ENCODE peak calls at places on chromosomes 16 and 17, in nine cellular contexts. W is tibial nerve, T is ovary, N is stomach, C is suprapubic skin, V is H1, Z is sigmoid colon, J is transverse colon, Y is K562. K is an unnamed sample. For H3K27me3, the result is how much of the 10 kb centered on the place peaks cover.

GRCh38 chr16:89842471-89843408 is 14.5 kb downstream of the SPIRE2 start:
- DNase-seq in W (no peak), T (no peak), N (no peak), C (no peak), V (no peak), Z (no peak), J (no peak), Y (no peak), K (no peak)

GRCh38 chr17:48954300-48954755 is 9.7 kb upstream of the SNF8 start:
- DNase-seq in W (no peak), T (no peak), N (no peak), C (no peak), V (peak), Z (no peak), J (peak), Y (peak), K (no peak)

GRCh38 chr17:73262676-73263642 is 1.3 kb upstream of the CPSF4L start:
- DNase-seq in W (no peak), T (no peak), N (no peak), C (no peak), V (peak), Z (peak), J (no peak), Y (no peak), K (no peak)

GRCh38 chr17:16933317-16934132 is 38.4 kb downstream of the TNFRSF13B start:
- DNase-seq in W (no peak), T (no peak), N (no peak), C (peak), V (no peak), Z (peak), J (no peak), Y (no peak), K (no peak)

GRCh38 chr17:74457146-74457819 is 9.2 kb upstream of the CD300A start:
- DNase-seq in W (peak), T (peak), N (peak), C (no peak), V (peak), Z (peak), J (peak), Y (peak), K (no peak)

GRCh38 chr17:12909046-12909445 is 108.8 kb downstream of the ELAC2 start:
- DNase-seq in W (no peak), T (no peak), N (no peak), C (no peak), V (no peak), Z (no peak), J (no peak), Y (no peak), K (peak)

GRCh38 chr17:8649157-8650118 is 18.9 kb upstream of the MYH10 start:
- DNase-seq in W (no peak), T (no peak), N (no peak), C (no peak), V (no peak), Z (peak), J (no peak), Y (no peak), K (no peak)

GRCh38 chr17:11130367-11130766 is 110.6 kb upstream of the SHISA6 start:
- DNase-seq in W (no peak), T (no peak), N (no peak), C (no peak), V (no peak), Z (no peak), J (no peak), Y (no peak), K (no peak)

GRCh38 chr17:7483238-7484066 is 714 bp upstream of the POLR2A start:
- DNase-seq in W (peak), T (peak), N (peak), C (peak), V (peak), Z (peak), J (peak), Y (peak), K (peak)
- TF ChIP-seq POLR2A in W (peak), T (peak), N (peak), C (peak), V (no peak), Z (peak), J (no peak), Y (peak), K (peak)

GRCh38 chr16:85321856-85322271 is 209.6 kb upstream of the CIBAR2 start:
- DNase-seq in W (peak), T (peak), N (peak), C (peak), V (no peak), Z (peak), J (peak), Y (peak), K (peak)
- TF ChIP-seq EP300 in W (peak), T (no peak), N (no peak), C (no peak), V (no peak), Z (no peak), J (no peak), Y (no peak), K (no peak)

DNA sequence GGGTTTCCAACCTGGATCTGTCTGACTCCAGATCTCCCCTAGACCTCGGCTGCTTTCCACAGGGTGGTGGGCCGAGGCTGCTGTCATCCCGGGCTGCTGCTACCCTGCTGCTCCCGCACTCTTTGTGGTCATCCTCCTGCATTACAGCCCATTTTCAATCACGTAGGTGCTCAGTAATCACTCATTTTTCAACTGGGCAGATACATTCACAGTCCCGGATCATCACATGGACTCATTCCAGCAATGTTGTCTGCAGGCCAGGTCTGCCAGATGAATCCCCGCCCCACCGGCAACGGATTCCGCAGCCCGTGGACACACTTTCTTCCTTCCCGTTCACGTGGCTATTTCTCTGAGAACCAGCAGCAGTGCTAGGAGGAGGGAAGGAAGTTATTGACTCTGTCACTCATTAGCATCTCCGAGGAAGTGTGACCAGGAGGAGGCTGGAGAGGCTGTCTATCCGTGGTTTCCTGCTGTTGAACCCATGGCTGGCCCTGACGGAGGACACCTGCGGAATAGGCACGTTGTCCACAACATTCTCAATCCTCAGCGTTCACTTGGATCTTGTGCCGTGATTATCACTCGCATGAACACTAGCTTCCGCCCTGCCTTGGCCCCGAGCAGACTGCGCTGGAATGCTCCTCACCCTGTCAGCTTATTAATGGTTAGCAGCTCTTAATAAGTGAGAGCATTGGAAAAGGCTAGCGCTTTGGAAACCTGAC is 14.7 kb upstream of the ZCCHC14 start:
- DNase-seq in W (no peak), T (no peak), N (no peak), C (no peak), V (no peak), Z (no peak), J (no peak), Y (no peak), K (no peak)
- H3K27me3 ChIP-seq in W (under half), T (under half), N (under half), C (under half), V (under half), Z (under half), J (under half), Y (under half), K (under half)

GRCh38 chr17:82350182-82351030 is 8.6 kb upstream of the TEX19 start:
- DNase-seq in W (no peak), T (no peak), N (no peak), C (no peak), V (no peak), Z (no peak), J (peak), Y (no peak), K (no peak)

GRCh38 chr17:82351254-82351712 is 7.8 kb upstream of the TEX19 start:
- DNase-seq in W (no peak), T (peak), N (no peak), C (no peak), V (no peak), Z (no peak), J (no peak), Y (no peak), K (no peak)

GRCh38 chr17:82349287-82349701 is 9.8 kb upstream of the TEX19 start:
- DNase-seq in W (no peak), T (no peak), N (no peak), C (no peak), V (no peak), Z (no peak), J (no peak), Y (no peak), K (no peak)

GRCh38 chr17:82353484-82353883 is 5.6 kb upstream of the TEX19 start:
- DNase-seq in W (no peak), T (peak), N (no peak), C (no peak), V (no peak), Z (no peak), J (no peak), Y (no peak), K (no peak)

DNA sequence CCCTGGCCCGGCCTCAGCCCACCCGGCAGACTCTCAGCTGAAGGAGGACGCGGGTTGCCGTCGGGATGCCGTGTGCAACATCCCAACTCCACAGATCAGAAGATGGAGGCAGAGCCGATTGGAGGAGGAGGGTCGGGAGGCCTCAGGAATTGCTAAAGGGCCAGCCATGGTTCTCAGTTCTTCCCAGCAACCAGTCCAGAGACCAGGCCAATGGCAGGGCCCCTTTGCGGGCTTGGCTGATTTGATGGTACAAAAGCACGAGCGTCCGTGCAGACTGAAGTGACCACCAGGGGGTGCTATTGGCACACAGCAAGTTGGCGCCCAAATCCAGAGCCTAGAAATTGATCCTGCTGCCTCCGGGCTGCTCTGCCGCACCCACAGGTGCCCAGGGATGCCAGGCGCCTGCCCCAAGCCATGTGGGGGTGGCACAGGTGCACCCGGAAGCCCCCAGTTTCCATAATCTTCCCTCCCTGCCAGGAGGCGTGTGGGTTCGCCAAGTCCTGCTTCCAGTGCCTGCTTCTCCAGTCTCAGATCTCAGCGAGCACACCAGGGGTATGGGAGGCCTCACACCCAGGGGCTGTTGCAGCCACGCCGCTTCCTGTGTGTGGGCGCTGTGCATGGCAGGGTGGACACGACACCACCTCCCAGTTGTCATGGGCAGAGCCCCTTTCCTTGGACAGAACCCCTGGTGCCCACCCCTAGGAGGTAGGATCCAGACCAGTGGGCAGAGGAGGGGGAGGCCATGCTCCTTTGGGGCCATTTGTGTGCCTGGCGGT is 7.1 kb upstream of the TEX19 start:
- DNase-seq in W (peak), T (peak), N (peak), C (no peak), V (peak), Z (peak), J (peak), Y (peak), K (peak)
- TF ChIP-seq POLR2A in W (no peak), T (no peak), N (no peak), C (no peak), V (no peak), Z (no peak), J (no peak), Y (no peak), K (no peak)